ENCODE peak calls at places on chromosomes 16 and 17, in four cellular contexts. P, Z, N and H are unnamed samples. For H3K36me3, the result is how much of the 10 kb centered on the place peaks cover.

GRCh38 chr17:72775914-72776313 is 316.6 kb downstream of the SLC39A11 start:
- DNase-seq in P (no peak), Z (no peak), N (no peak), H (no peak)

GRCh38 chr17:17503566-17504130 is 7.5 kb upstream of the RASD1 start:
- DNase-seq in P (no peak), Z (no peak), N (no peak), H (no peak)

GRCh38 chr16:75606507-75606906 is 16.6 kb downstream of the ADAT1 start:
- DNase-seq in P (no peak), Z (no peak), N (no peak), H (no peak)

GRCh38 chr16:28879261-28879840 is 1.1 kb downstream of the ATP2A1 start:
- DNase-seq in P (no peak), Z (no peak), N (no peak), H (no peak)

GRCh38 chr17:79874329-79874981 is 35.2 kb upstream of the CBX4 start:
- DNase-seq in P (peak), Z (peak), N (no peak), H (peak)

GRCh38 chr16:66551362-66551761 is 1.0 kb upstream of the CKLF start:
- DNase-seq in P (peak), Z (peak), N (no peak), H (peak)

GRCh38 chr17:9729034-9729650 is 62.2 kb downstream of the DHRS7C start:
- DNase-seq in P (peak), Z (peak), N (peak), H (peak)

GRCh38 chr17:67606471-67606870 is 111.3 kb upstream of the NOL11 start:
- DNase-seq in P (no peak), Z (peak), N (peak), H (no peak)

GRCh38 chr16:15739940-15740339 is 89.9 kb downstream of the NDE1 start:
- DNase-seq in P (no peak), Z (no peak), N (no peak), H (no peak)

GRCh38 chr17:64488301-64488700 is 8.6 kb downstream of the POLG2 start:
- DNase-seq in P (no peak), Z (no peak), N (no peak), H (no peak)

GRCh38 chr17:46028969-46029565 is 30.0 kb downstream of the STH start:
- DNase-seq in P (no peak), Z (no peak), N (no peak), H (no peak)

GRCh38 chr17:45734598-45734997 is 49.5 kb upstream of the CRHR1 start:
- DNase-seq in P (no peak), Z (no peak), N (no peak), H (no peak)

GRCh38 chr17:64084086-64084939 is 45.6 kb downstream of the ERN1 start:
- DNase-seq in P (no peak), Z (no peak), N (no peak), H (no peak)

GRCh38 chr16:72848759-72849664 is 198.9 kb downstream of the ZFHX3 start:
- DNase-seq in P (no peak), Z (peak), N (peak), H (peak)

GRCh38 chr16:4370570-4371480 is 823 bp upstream of the VASN start:
- DNase-seq in P (no peak), Z (peak), N (no peak), H (peak)

GRCh38 chr17:51135956-51136355 is 15.3 kb upstream of the SPAG9 start:
- DNase-seq in P (no peak), Z (no peak), N (no peak), H (no peak)

GRCh38 chr16:81486555-81487061 is 42.0 kb downstream of the CMIP start:
- DNase-seq in P (no peak), Z (peak), N (no peak), H (no peak)

GRCh38 chr17:14790518-14790917 is 474.6 kb downstream of the PMP22 start:
- DNase-seq in P (no peak), Z (no peak), N (no peak), H (no peak)

GRCh38 chr16:2720719-2721633 is 952 bp upstream of the PRSS27 start:
- DNase-seq in P (peak), Z (peak), N (peak), H (peak)

GRCh38 chr17:64448665-64449512 is at the start of gene MILR1:
- DNase-seq in P (no peak), Z (peak), N (peak), H (no peak)

GRCh38 chr16:53546988-53547391 is 44.0 kb upstream of the AKTIP start:
- DNase-seq in P (peak), Z (no peak), N (no peak), H (no peak)

GRCh38 chr17:8443756-8444155 is 8.1 kb downstream of the NDEL1 start:
- DNase-seq in P (no peak), Z (no peak), N (no peak), H (no peak)

GRCh38 chr17:62725791-62726249 is 82.3 kb downstream of the MARCHF10 start:
- DNase-seq in P (no peak), Z (no peak), N (peak), H (no peak)

GRCh38 chr16:27239906-27240655 is 28.5 kb downstream of the NSMCE1 start:
- DNase-seq in P (no peak), Z (no peak), N (no peak), H (no peak)

GRCh38 chr16:50781043-50781442 is 39.2 kb downstream of the CYLD start:
- DNase-seq in P (peak), Z (no peak), N (no peak), H (no peak)

GRCh38 chr16:87856796-87857228 is 12.5 kb downstream of the SLC7A5 start:
- DNase-seq in P (no peak), Z (peak), N (peak), H (no peak)

GRCh38 chr16:6725634-6726331 is 606.9 kb upstream of the RBFOX1 start:
- DNase-seq in P (peak), Z (no peak), N (no peak), H (no peak)

GRCh38 chr17:292016-292415 is 60.6 kb downstream of the RPH3AL start:
- DNase-seq in P (no peak), Z (no peak), N (no peak), H (no peak)

GRCh38 chr17:35046245-35046644 is 17.3 kb downstream of the RFFL start:
- DNase-seq in P (no peak), Z (no peak), N (no peak), H (no peak)

GRCh38 chr16:68291227-68291626 is 19.5 kb downstream of the SLC7A6OS start:
- DNase-seq in P (no peak), Z (no peak), N (no peak), H (no peak)

GRCh38 chr17:80006339-80006720 is 29.3 kb downstream of the TBC1D16 start:
- DNase-seq in P (no peak), Z (no peak), N (no peak), H (no peak)

GRCh38 chr16:74468807-74469511 is 47.7 kb upstream of the CLEC18B start:
- DNase-seq in P (no peak), Z (no peak), N (no peak), H (no peak)

GRCh38 chr16:47359478-47359877 is 101.4 kb downstream of the ITFG1 start:
- DNase-seq in P (no peak), Z (no peak), N (no peak), H (no peak)

GRCh38 chr17:78974635-78975591 is 4.8 kb downstream of the LGALS3BP start:
- DNase-seq in P (peak), Z (peak), N (no peak), H (peak)

GRCh38 chr17:75400326-75400939 is 5.0 kb downstream of the GRB2 start:
- DNase-seq in P (no peak), Z (no peak), N (no peak), H (no peak)

GRCh38 chr17:77696720-77697460 is 261.6 kb upstream of the TNRC6C start:
- DNase-seq in P (peak), Z (no peak), N (no peak), H (peak)
- H3K27ac ChIP-seq in P (no peak), Z (no peak), N (no peak), H (no peak)

GRCh38 chr17:82640046-82640445 is 8.2 kb downstream of the WDR45B start:
- DNase-seq in P (no peak), Z (no peak), N (no peak), H (no peak)

GRCh38 chr17:82639628-82640027 is 8.6 kb downstream of the WDR45B start:
- DNase-seq in P (no peak), Z (no peak), N (no peak), H (no peak)

GRCh38 chr17:82644148-82644547 is 4.1 kb downstream of the WDR45B start:
- DNase-seq in P (no peak), Z (no peak), N (no peak), H (no peak)

GRCh38 chr17:82645516-82645915 is 2.7 kb downstream of the WDR45B start:
- DNase-seq in P (no peak), Z (no peak), N (no peak), H (no peak)

DNA sequence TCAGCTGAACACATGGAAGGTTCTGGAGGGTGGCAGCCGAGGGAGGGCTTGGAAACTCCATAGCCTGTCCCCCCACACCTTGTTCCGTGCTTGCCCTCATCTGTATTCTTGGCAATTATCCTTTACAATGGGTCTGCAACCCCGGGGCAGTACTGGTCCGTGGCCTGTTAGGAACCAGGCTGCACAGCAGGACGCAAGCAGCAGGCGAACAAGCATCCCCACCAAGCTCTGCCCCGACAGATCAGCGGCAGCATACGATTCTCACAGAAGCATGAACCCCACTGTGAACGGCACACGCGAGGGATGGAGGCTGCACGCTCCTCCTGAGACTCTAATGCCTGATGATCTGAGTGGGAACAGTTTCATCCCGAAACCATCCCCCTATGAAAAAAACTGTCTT is 6.2 kb downstream of the WDR45B start:
- DNase-seq in P (no peak), Z (no peak), N (no peak), H (no peak)
- H3K36me3 ChIP-seq in P (under half), Z (under half), N (under half), H (half or more)

DNA sequence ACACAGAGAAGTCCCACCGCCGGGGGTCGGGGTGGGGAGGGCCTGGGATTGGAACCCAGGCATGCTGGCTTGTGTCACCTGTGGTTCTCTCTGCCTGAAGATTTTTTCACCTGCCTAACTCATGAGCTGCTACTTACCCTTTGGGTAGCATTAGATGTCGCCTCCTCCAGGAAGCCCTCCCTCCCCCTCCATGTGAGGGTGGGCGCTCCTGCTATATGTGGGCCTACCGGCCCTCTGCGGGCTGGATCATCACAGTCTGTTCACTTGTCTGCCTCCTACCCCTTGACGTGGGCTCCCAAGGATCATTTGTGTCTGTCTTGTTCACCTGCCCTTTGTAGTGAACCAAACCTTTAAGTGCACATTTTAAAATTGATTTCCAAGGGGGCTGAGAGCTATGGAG is 106.8 kb downstream of the SEC14L1 start:
- DNase-seq in P (no peak), Z (no peak), N (no peak), H (no peak)
- H3K4me3 ChIP-seq in P (no peak), Z (peak), N (no peak), H (peak)

GRCh38 chr17:81119223-81120148 is 45.8 kb upstream of the PVALEF start:
- DNase-seq in P (peak), Z (peak), N (peak), H (peak)
- H3K27ac ChIP-seq in P (no peak), Z (peak), N (no peak), H (no peak)

DNA sequence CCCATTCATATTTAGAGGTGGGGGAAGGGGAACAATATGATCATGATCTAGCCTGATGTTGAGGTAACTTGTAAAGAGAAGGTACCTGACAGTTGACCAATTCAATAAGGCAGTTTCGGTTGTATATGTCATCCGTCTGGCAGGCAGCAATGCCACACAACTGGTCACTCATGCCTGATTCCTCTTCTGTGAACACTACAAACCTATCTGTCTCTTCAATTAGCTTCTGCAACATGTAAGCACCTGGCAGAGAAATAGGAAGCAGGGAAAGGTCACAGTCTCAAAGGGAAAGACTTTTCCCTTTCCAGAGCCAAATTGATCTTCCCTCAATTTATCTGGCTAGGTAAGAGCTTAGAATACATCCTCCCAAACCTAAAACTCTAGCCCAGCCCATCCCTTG is 10.2 kb upstream of the RSKR start:
- DNase-seq in P (no peak), Z (no peak), N (no peak), H (no peak)
- H3K36me3 ChIP-seq in P (under half), Z (under half), N (under half), H (half or more)